ENCODE peak calls at places on chromosomes 3 and 15, in eight cellular contexts. A, X, M, R, B, G, J and Q are unnamed samples.

GRCh38 chr3:43345246-43345645 is 58.9 kb downstream of the SNRK start:
- DNase-seq in A (no peak), X (no peak), M (no peak), R (no peak), B (no peak), G (no peak), J (no peak), Q (no peak)

GRCh38 chr3:57889807-57890206 is 118.4 kb upstream of the FLNB start:
- DNase-seq in A (no peak), X (no peak), M (peak), R (no peak), B (no peak), G (no peak), J (no peak), Q (no peak)

GRCh38 chr3:44870375-44871061 is 3.9 kb upstream of the TGM4 start:
- DNase-seq in A (no peak), X (no peak), M (no peak), R (no peak), B (no peak), G (no peak), J (no peak), Q (no peak)

GRCh38 chr15:64452988-64453688 is 7.2 kb upstream of the ZNF609 start:
- DNase-seq in A (no peak), X (no peak), M (no peak), R (no peak), B (no peak), G (no peak), J (no peak), Q (no peak)

GRCh38 chr3:186151077-186151971 is 42.4 kb upstream of the ETV5 start:
- DNase-seq in A (no peak), X (no peak), M (no peak), R (no peak), B (no peak), G (no peak), J (no peak), Q (no peak)

GRCh38 chr15:36757189-36757814 is 177.9 kb downstream of the CDIN1 start:
- DNase-seq in A (no peak), X (no peak), M (peak), R (peak), B (no peak), G (peak), J (no peak), Q (no peak)

GRCh38 chr3:151501171-151501790 is 40.4 kb upstream of the IGSF10 start:
- DNase-seq in A (no peak), X (no peak), M (no peak), R (no peak), B (no peak), G (peak), J (no peak), Q (no peak)

GRCh38 chr3:78497025-78497424 is 1270.8 kb downstream of the ROBO1 start:
- DNase-seq in A (no peak), X (no peak), M (no peak), R (no peak), B (no peak), G (no peak), J (no peak), Q (no peak)

GRCh38 chr3:11379238-11379823 is 107.1 kb downstream of the ATG7 start:
- DNase-seq in A (no peak), X (no peak), M (peak), R (peak), B (no peak), G (peak), J (no peak), Q (no peak)

GRCh38 chr3:181330257-181330656 is 340.7 kb upstream of the DNAJC19 start:
- DNase-seq in A (no peak), X (no peak), M (no peak), R (no peak), B (no peak), G (no peak), J (no peak), Q (no peak)

GRCh38 chr15:62850791-62851291 is 191.7 kb upstream of the TPM1 start:
- DNase-seq in A (no peak), X (no peak), M (no peak), R (peak), B (peak), G (peak), J (no peak), Q (no peak)

GRCh38 chr15:58584789-58585461 is 153.1 kb downstream of the LIPC start:
- DNase-seq in A (no peak), X (no peak), M (no peak), R (no peak), B (no peak), G (no peak), J (no peak), Q (no peak)

GRCh38 chr3:127775398-127776109 is 46.8 kb downstream of the MGLL start:
- DNase-seq in A (no peak), X (no peak), M (peak), R (no peak), B (peak), G (peak), J (peak), Q (no peak)

GRCh38 chr3:127985216-127985615 is 67.0 kb upstream of the SEC61A1 start:
- DNase-seq in A (no peak), X (no peak), M (no peak), R (no peak), B (no peak), G (no peak), J (no peak), Q (no peak)

GRCh38 chr3:49656541-49657112 is 17.5 kb upstream of the APEH start:
- DNase-seq in A (no peak), X (no peak), M (no peak), R (no peak), B (no peak), G (peak), J (no peak), Q (no peak)

GRCh38 chr3:122030381-122031122 is 8.5 kb upstream of the ILDR1 start:
- DNase-seq in A (no peak), X (no peak), M (peak), R (peak), B (no peak), G (peak), J (no peak), Q (no peak)

GRCh38 chr15:78242128-78242527 is 7.8 kb upstream of the ACSBG1 start:
- DNase-seq in A (no peak), X (no peak), M (peak), R (peak), B (no peak), G (peak), J (no peak), Q (no peak)

GRCh38 chr3:111311709-111312235 is 230.2 kb upstream of the CD96 start:
- DNase-seq in A (no peak), X (no peak), M (no peak), R (no peak), B (no peak), G (peak), J (no peak), Q (no peak)